ENCODE peak calls at places on chromosomes 3 and 15, in nine cellular contexts. R is fibroblast of lung, S is GM23248, D is SK-N-SH, M is PC-9, W is mammary epithelial cell, A is osteoblast, B is PC-3, G is neural progenitor cell. T is an unnamed sample. For H4K20me1, the result is how much of the 10 kb centered on the place peaks cover.

GRCh38 chr3:122794779-122795673 is at the start of gene SLC49A4:
- DNase-seq in W (peak), D (peak), R (peak), M (peak), G (peak), S (peak), A (peak), B (peak), T (peak)

GRCh38 chr3:189458536-189458935 is 172.7 kb upstream of the TP63 start:
- DNase-seq in B (peak), W (peak), D (peak), M (peak), R (peak), A (no peak), G (no peak), S (no peak), T (no peak)

GRCh38 chr3:37863949-37864822 is 2.5 kb downstream of the CTDSPL start:
- DNase-seq in M (peak), A (no peak), G (no peak), S (peak), R (no peak), B (peak), D (no peak), W (peak), T (no peak)

GRCh38 chr3:131072099-131072559 is 45.5 kb downstream of the NEK11 start:
- DNase-seq in M (no peak), B (no peak), S (peak), G (no peak), A (no peak), R (peak), W (peak), D (no peak), T (no peak)

GRCh38 chr3:55620361-55621025 is 133.4 kb upstream of the WNT5A start:
- DNase-seq in D (no peak), S (peak), B (peak), M (peak), W (peak), A (no peak), R (peak), G (no peak), T (no peak)

GRCh38 chr3:143586565-143586964 is 261.7 kb downstream of the SLC9A9 start:
- DNase-seq in B (no peak), D (no peak), W (peak), A (no peak), R (peak), S (peak), M (no peak), G (peak), T (no peak)

GRCh38 chr3:128804017-128804816 is 75.2 kb upstream of the ACAD9 start:
- DNase-seq in B (no peak), S (peak), M (no peak), A (no peak), G (no peak), W (no peak), R (peak), D (no peak), T (peak)

GRCh38 chr3:4633078-4634004 is 140.2 kb downstream of the ITPR1 start:
- DNase-seq in D (peak), W (peak), B (peak), R (peak), G (peak), S (peak), A (peak), M (peak), T (peak)

GRCh38 chr3:57434041-57434440 is 110.1 kb downstream of the DNAH12 start:
- DNase-seq in M (peak), G (peak), B (peak), W (peak), A (peak), S (peak), R (peak), D (peak), T (peak)

GRCh38 chr3:34020221-34020620 is 221.8 kb downstream of the PDCD6IP start:
- DNase-seq in A (no peak), G (no peak), B (no peak), S (no peak), W (no peak), D (no peak), R (peak), M (no peak), T (no peak)

GRCh38 chr3:125594581-125595011 is 701 bp downstream of the OSBPL11 start:
- DNase-seq in A (peak), R (no peak), B (no peak), M (no peak), G (peak), D (peak), S (peak), W (peak), T (peak)

GRCh38 chr3:111851511-111851954 is 7.5 kb upstream of the PHLDB2 start:
- DNase-seq in A (peak), B (peak), S (peak), G (no peak), D (no peak), M (peak), W (peak), R (peak), T (no peak)

GRCh38 chr15:66169023-66169422 is 84.5 kb downstream of the MEGF11 start:
- DNase-seq in S (no peak), W (no peak), B (no peak), D (no peak), A (peak), M (no peak), R (no peak), G (no peak), T (peak)

GRCh38 chr3:138786788-138787276 is 47.9 kb downstream of the PIK3CB start:
- DNase-seq in S (peak), M (no peak), A (peak), W (peak), R (peak), D (no peak), B (peak), G (no peak), T (no peak)

GRCh38 chr3:169579086-169579485 is 84.4 kb downstream of the MECOM start:
- DNase-seq in M (no peak), G (peak), B (no peak), D (no peak), W (no peak), R (no peak), S (no peak), A (no peak), T (no peak)

GRCh38 chr3:43316783-43317460 is 30.6 kb downstream of the SNRK start:
- DNase-seq in G (peak), A (no peak), S (no peak), R (peak), D (no peak), W (peak), M (no peak), B (peak), T (no peak)
- H4K20me1 ChIP-seq in G (under half), A (under half), S (under half), R (under half), D (under half), W (under half), M (under half), B (under half), T (under half)

GRCh38 chr3:72414481-72415016 is 433.7 kb downstream of the SHQ1 start:
- DNase-seq in R (no peak), W (no peak), M (no peak), D (no peak), S (no peak), A (no peak), G (no peak), B (no peak), T (no peak)
- H4K20me1 ChIP-seq in R (under half), W (under half), M (under half), D (half or more), S (under half), A (half or more), G (half or more), B (half or more), T (under half)

DNA sequence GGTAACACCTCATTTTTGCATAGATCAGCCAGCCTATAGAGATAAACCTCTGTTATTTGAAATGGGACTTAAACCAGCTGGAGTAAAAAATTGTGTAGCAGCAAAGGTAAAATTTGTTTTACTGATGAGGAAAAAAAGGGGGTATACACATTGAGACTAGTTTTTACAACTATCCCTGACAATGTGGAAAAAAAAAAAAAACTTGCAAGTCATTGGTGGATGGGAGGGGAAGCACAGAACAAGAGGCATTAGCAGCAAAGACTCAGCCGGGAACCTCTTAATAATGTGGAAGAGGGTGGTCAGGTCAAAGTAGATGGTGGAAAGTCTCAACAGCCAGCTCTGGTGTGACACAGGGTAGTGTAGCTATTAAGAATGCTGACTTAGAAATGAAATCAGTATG is 14.5 kb downstream of the FBXO22 start:
- DNase-seq in W (no peak), R (no peak), D (no peak), G (no peak), S (no peak), A (no peak), M (no peak), B (no peak), T (no peak)
- H4K20me1 ChIP-seq in W (under half), R (under half), D (under half), G (under half), S (under half), A (under half), M (under half), B (under half), T (under half)

DNA sequence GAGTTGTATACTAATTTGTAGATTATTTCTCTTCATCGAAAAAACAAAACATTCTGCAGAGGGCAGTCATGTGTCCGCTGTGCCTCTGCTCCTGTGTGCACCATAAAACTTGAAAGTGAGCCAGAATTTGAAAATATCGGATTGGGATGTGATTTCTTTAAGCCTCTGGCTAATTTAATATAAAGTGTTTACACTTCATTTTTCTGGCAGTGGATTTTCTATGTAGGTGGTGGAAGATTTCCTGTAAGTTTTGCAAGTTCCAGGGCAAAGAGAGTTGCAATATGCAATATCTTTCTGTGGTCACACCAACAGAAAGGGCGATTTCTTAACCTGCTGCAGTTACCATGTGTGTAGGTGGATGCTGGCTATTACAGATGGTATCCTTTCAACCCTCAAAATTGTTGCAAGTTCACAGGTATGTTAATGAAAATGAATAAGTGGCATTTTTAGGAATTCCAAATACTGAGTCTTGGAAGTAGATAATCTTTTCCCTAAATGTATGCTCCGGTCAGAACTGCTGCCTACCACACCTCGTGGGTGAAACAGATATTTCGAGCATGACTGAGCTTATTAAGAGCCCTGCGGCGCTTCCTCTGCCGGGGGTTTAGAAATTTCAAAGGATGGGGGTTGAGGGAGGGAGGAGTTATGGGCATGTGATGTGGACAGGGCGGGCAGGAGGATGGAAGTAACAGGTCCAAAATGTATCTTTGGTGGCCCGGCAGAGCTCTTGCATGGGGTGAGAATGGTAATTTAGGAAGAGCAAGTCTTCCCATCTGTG is 134.0 kb downstream of the PGPEP1L start:
- DNase-seq in G (peak), M (peak), S (peak), B (peak), A (peak), R (peak), W (peak), D (no peak), T (no peak)
- H4K20me1 ChIP-seq in G (half or more), M (under half), S (under half), B (under half), A (under half), R (under half), W (under half), D (under half), T (under half)

DNA sequence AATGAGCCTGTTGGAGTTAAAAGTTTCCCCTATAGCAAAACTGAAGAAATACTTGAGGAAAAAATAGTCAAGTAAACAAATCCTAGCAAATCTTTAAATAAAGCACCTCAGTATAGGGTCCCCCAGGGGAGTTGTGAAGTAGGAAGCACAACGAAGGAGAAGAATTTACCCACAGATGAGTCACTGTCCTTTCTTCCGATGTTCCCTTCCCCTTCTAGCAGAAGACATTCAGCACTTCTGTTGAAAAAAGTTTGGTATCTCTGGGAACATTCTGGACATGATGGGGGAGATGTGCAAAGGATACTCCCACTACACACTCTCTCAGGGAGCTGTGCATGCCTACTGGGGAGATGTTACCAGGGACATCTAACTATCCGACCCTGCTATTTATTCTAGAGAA is 93.9 kb downstream of the RFTN1 start:
- DNase-seq in S (peak), R (peak), A (no peak), W (no peak), D (no peak), B (peak), G (no peak), M (no peak), T (no peak)
- H4K20me1 ChIP-seq in S (under half), R (under half), A (under half), W (under half), D (under half), B (under half), G (under half), M (under half), T (under half)

DNA sequence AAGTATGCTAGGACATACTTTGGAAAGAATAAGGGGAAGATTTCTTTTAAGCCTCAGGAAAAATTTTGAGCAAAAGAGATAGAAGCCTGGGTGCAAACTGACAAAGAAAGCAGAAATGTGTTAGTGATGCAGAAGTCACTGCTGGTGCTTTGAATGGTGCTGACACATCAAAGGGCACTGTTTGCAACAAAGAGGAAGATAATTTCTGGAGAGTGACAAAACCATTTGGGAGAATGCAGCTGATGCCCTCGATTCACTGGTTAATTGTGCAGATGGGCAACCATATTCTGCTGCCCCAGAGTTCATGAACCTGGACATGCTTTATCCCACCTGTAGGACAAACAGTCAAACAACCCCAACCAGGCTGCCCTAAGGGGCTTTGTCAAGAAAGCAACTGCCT is 11.0 kb upstream of the RAP2B start:
- DNase-seq in B (no peak), G (no peak), S (no peak), D (no peak), R (no peak), A (no peak), M (no peak), W (no peak), T (no peak)
- H4K20me1 ChIP-seq in B (under half), G (under half), S (under half), D (under half), R (under half), A (under half), M (under half), W (under half), T (under half)

DNA sequence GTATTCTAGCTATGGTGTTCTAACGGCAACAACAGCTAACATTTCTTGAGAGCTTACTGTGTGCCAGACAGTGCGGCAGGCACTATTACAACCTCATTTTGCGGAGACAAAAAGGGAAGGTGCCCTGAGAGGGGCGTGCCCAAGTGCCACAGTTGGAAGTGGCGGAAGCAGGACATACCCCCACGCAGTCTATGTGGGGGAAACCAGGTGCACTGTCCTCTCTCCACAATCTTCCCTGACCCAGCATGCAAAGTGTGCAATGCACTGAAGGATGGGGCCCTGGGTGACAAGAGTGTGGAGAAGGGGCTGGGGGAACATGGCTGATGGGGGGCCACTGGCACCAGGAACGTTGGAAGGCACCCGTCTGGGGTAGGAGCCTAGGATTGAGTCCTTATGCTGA is 8.6 kb downstream of the ANP32A start:
- DNase-seq in A (no peak), M (no peak), B (no peak), W (no peak), D (no peak), G (no peak), S (no peak), R (no peak), T (no peak)
- H4K20me1 ChIP-seq in A (under half), M (half or more), B (under half), W (under half), D (half or more), G (half or more), S (under half), R (under half), T (half or more)

T was measured in OCI-LY7.